ENCODE peak calls at places on chromosomes 3 and 15, in eight cellular contexts. V is uterus, F is HFF-Myc, Q is tibial artery, X is GM10248, M is ovary, U is astrocyte of the spinal cord, K is fibroblast of the aortic adventitia. W is an unnamed sample.
A peak's percentile ranks its signal among the peaks of the same experiment; 100 is the strongest.

GRCh38 chr3:50531201-50531600 is 27.8 kb upstream of the CACNA2D2 start:
- DNase-seq in V (no peak), X (no peak), M (no peak), F (no peak), U (no peak), Q (no peak), K (no peak), W (no peak)

GRCh38 chr15:88658070-88658965 is 19.5 kb downstream of the ISG20 start:
- DNase-seq in U (no peak), Q (no peak), K (no peak), F (no peak), M (no peak), X (no peak), V (no peak), W (no peak)

GRCh38 chr3:175266478-175266877 is 407.3 kb downstream of the NAALADL2 start:
- DNase-seq in K (peak; percentile 66), Q (no peak), M (no peak), X (no peak), F (no peak), U (peak; percentile 60), V (no peak), W (no peak)

GRCh38 chr3:195760345-195760983 is 39.7 kb downstream of the MUC20 start:
- DNase-seq in V (peak; percentile 33), Q (no peak), M (peak; percentile 70), K (peak; percentile 81), U (no peak), X (no peak), F (no peak), W (no peak)

GRCh38 chr3:70861855-70862254 is 549.4 kb upstream of the MDFIC2 start:
- DNase-seq in K (peak; percentile 89), U (peak; percentile 40), Q (no peak), M (no peak), F (no peak), V (peak; percentile 44), X (no peak), W (peak; percentile 32)

GRCh38 chr3:156299569-156299968 is 179.2 kb downstream of the KCNAB1 start:
- DNase-seq in U (no peak), X (no peak), V (no peak), M (no peak), K (no peak), Q (no peak), F (no peak), W (no peak)

GRCh38 chr3:173410836-173411235 is 13.3 kb downstream of the NLGN1 start:
- DNase-seq in K (peak; percentile 2), F (no peak), V (no peak), Q (no peak), U (no peak), M (no peak), X (no peak), W (no peak)

GRCh38 chr3:32238027-32238815 is at the start of gene CMTM8:
- DNase-seq in Q (peak; percentile 29), M (no peak), K (no peak), V (peak; percentile 30), X (peak; percentile 71), F (no peak), U (peak; percentile 37), W (no peak)

GRCh38 chr3:192684151-192684550 is 43.2 kb downstream of the FGF12 start:
- DNase-seq in F (no peak), X (no peak), U (no peak), V (no peak), M (no peak), K (no peak), Q (no peak), W (no peak)

GRCh38 chr15:94467034-94467433 is 235.7 kb downstream of the MCTP2 start:
- DNase-seq in V (no peak), M (no peak), U (no peak), K (no peak), F (no peak), Q (no peak), X (no peak), W (no peak)

GRCh38 chr3:126155280-126155640 is 25.1 kb downstream of the ALDH1L1 start:
- DNase-seq in U (no peak), F (no peak), Q (no peak), V (no peak), K (no peak), M (no peak), X (peak; percentile 14), W (no peak)

GRCh38 chr3:47475029-47475569 is 642 bp downstream of the SCAP start:
- DNase-seq in V (no peak), F (no peak), M (no peak), X (no peak), K (peak; percentile 29), Q (no peak), U (peak; percentile 33), W (no peak)

GRCh38 chr3:172201136-172201989 is 162.0 kb downstream of the FNDC3B start:
- DNase-seq in F (no peak), M (peak; percentile 88), X (no peak), K (peak; percentile 98), U (peak; percentile 96), V (peak; percentile 66), Q (peak; percentile 68), W (peak; percentile 77)

GRCh38 chr3:172202797-172203196 is 163.4 kb downstream of the FNDC3B start:
- DNase-seq in M (no peak), V (no peak), U (no peak), F (no peak), K (peak; percentile 46), X (no peak), Q (no peak), W (no peak)

GRCh38 chr3:172203522-172204258 is 164.3 kb downstream of the FNDC3B start:
- DNase-seq in X (no peak), U (peak; percentile 57), V (no peak), M (no peak), F (no peak), K (peak; percentile 54), Q (no peak), W (no peak)

GRCh38 chr3:172199850-172200369 is 160.5 kb downstream of the FNDC3B start:
- DNase-seq in V (no peak), Q (no peak), K (no peak), U (no peak), X (no peak), F (no peak), M (no peak), W (no peak)

DNA sequence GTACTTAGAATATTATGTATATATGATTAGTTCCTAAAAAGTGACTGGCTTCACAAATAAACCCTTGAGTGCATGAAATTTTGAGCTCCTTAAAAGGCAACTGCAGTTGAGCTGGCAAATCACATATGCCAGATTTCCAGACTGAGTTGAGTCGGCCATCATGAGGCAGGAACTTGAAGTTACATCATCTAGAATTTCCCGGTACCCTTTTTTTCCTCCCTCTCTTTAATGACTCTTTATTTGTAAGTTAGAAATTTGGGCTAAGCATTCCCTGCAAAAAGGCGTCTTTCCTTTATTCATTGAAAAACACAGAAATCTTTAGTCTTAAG is 162.6 kb downstream of the FNDC3B start:
- DNase-seq in Q (no peak), X (no peak), K (peak; percentile 97), M (no peak), F (no peak), U (peak; percentile 87), V (peak; percentile 34), W (peak; percentile 57)
- TF ChIP-seq CTCF in Q (no peak), X (no peak), K (peak; percentile 15), M (peak; percentile 24), F (no peak), U (no peak), V (peak; percentile 23), W (peak; percentile 2)

GRCh38 chr3:98323425-98323824 is 30.2 kb upstream of the OR5K4 start:
- DNase-seq in M (no peak), X (no peak), V (no peak), Q (no peak), K (no peak), F (no peak), U (no peak), W (no peak)
- TF ChIP-seq CTCF in M (no peak), X (no peak), V (no peak), Q (no peak), K (no peak), F (no peak), U (no peak), W (no peak)

GRCh38 chr3:97138914-97139541 is 324.6 kb downstream of the EPHA6 start:
- DNase-seq in U (no peak), K (no peak), X (no peak), M (no peak), V (no peak), F (no peak), Q (no peak), W (no peak)
- TF ChIP-seq CTCF in U (no peak), K (no peak), X (no peak), M (no peak), V (no peak), F (peak; percentile 10), Q (no peak), W (no peak)

GRCh38 chr15:96323250-96324162 is 7.0 kb upstream of the NR2F2 start:
- DNase-seq in K (no peak), M (peak; percentile 64), X (no peak), Q (no peak), V (no peak), F (no peak), U (peak; percentile 22), W (no peak)

GRCh38 chr15:96320703-96321421 is 9.6 kb upstream of the NR2F2 start:
- DNase-seq in X (no peak), M (no peak), V (no peak), F (no peak), Q (no peak), K (no peak), U (peak; percentile 35), W (no peak)

GRCh38 chr15:96322401-96323249 is 7.9 kb upstream of the NR2F2 start:
- DNase-seq in V (peak; percentile 81), K (no peak), F (no peak), Q (peak; percentile 33), U (peak; percentile 66), X (no peak), M (peak; percentile 83), W (no peak)

GRCh38 chr15:96324192-96324895 is 6.2 kb upstream of the NR2F2 start:
- DNase-seq in Q (peak; percentile 52), F (no peak), K (no peak), V (peak; percentile 81), X (no peak), U (peak; percentile 58), M (peak; percentile 81), W (no peak)

GRCh38 chr15:96321422-96322391 is 8.8 kb upstream of the NR2F2 start:
- DNase-seq in K (no peak), M (peak; percentile 81), F (no peak), V (peak; percentile 73), X (no peak), Q (peak; percentile 29), U (peak; percentile 48), W (no peak)
- TF ChIP-seq CTCF in K (no peak), M (peak; percentile 25), F (no peak), V (no peak), X (no peak), Q (no peak), U (peak; percentile 29), W (no peak)

DNA sequence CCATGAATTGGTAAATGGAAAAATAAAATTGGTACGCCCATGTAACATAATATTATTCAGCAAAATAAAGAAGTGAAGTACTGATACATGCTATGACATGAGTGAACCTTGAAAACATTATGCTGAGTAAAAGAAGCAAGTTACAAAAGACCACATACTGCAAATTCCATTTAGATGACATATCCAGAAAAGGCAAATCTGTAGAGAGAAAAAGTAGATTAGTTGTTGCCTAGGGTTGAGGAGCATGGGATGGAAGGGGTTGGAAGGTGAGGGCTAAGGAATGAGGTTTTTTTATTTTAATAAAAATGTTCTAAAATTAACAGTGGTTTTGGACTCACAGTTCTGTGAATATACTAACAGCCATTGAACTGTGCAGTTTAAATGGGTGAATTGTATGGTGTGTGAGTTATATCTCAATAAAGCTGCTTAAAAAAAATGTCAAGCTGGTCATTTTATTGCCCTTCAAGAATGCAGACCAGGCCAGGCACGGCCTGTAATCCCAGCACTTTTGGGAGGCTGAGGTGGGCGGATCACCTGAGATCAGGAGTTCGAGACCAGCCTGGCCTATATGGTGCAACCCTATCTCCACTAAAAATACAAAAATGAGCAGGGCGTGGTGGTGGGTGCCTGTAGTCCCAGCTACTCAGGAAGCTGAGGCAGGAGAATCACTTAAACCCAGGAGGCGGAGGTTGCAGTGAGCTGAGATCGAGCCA is 8.1 kb upstream of the DLG1 start:
- DNase-seq in M (no peak), V (no peak), Q (no peak), U (peak; percentile 87), F (no peak), X (no peak), K (peak; percentile 89), W (no peak)
- TF ChIP-seq CTCF in M (no peak), V (no peak), Q (no peak), U (no peak), F (no peak), X (no peak), K (no peak), W (no peak)